ENCODE peak calls at places on chromosomes 2 and 18, in four cellular contexts. G is fibroblast of the aortic adventitia; C is CD4-positive, alpha-beta T cell; U is pancreas. H is an unnamed sample.

GRCh38 chr2:215752436-215752835 is 260.9 kb downstream of the MREG start:
- DNase-seq in C (no peak), G (no peak), U (no peak), H (no peak)

GRCh38 chr18:9863282-9863681 is 22.5 kb upstream of the TXNDC2 start:
- DNase-seq in C (no peak), U (no peak), G (no peak), H (no peak)

GRCh38 chr18:45521151-45521550 is 94.1 kb upstream of the SLC14A2 start:
- DNase-seq in G (peak), U (no peak), C (no peak), H (no peak)

GRCh38 chr2:229235136-229235914 is 35.8 kb downstream of the PID1 start:
- DNase-seq in C (no peak), G (peak), U (no peak), H (no peak)

GRCh38 chr2:133369896-133370295 is 198.4 kb downstream of the NCKAP5 start:
- DNase-seq in U (no peak), C (no peak), G (no peak), H (no peak)

GRCh38 chr18:12939161-12939560 is 8.7 kb upstream of the SEH1L start:
- DNase-seq in G (no peak), U (no peak), C (no peak), H (no peak)

GRCh38 chr2:586518-587370 is 90.5 kb downstream of the TMEM18 start:
- DNase-seq in G (no peak), C (no peak), U (no peak), H (no peak)

GRCh38 chr2:160486341-160486740 is 7.3 kb downstream of the RBMS1 start:
- DNase-seq in G (peak), U (no peak), C (no peak), H (no peak)

GRCh38 chr2:131105156-131105949 is at the start of gene PLEKHB2:
- DNase-seq in G (peak), C (peak), U (peak), H (peak)

GRCh38 chr18:80246656-80247402 is 485 bp downstream of the PARD6G start:
- DNase-seq in C (no peak), U (peak), G (no peak), H (no peak)

GRCh38 chr2:53210538-53210937 is 557.1 kb upstream of the CHAC2 start:
- DNase-seq in G (no peak), U (no peak), C (no peak), H (no peak)

GRCh38 chr2:188629890-188630483 is 338.3 kb downstream of the GULP1 start:
- DNase-seq in C (no peak), U (no peak), G (peak), H (no peak)

GRCh38 chr18:6994719-6995430 is 122.7 kb downstream of the LAMA1 start:
- DNase-seq in U (no peak), G (no peak), C (no peak), H (no peak)

GRCh38 chr2:9908639-9909038 is 42.9 kb upstream of the GRHL1 start:
- DNase-seq in C (no peak), U (no peak), G (no peak), H (no peak)

GRCh38 chr2:217520361-217521010 is 482.3 kb downstream of the TNS1 start:
- DNase-seq in U (no peak), G (peak), C (no peak), H (no peak)

GRCh38 chr2:45406626-45407025 is 204.4 kb downstream of the SRBD1 start:
- DNase-seq in G (peak), C (no peak), U (no peak), H (no peak)

GRCh38 chr2:58870704-58871103 is 629.6 kb upstream of the FANCL start:
- DNase-seq in C (no peak), U (no peak), G (no peak), H (no peak)

GRCh38 chr2:120451334-120451733 is 105.4 kb downstream of the INHBB start:
- DNase-seq in G (no peak), C (no peak), U (no peak), H (no peak)

GRCh38 chr2:202084265-202084664 is 11.2 kb downstream of the KIAA2012 start:
- DNase-seq in C (no peak), U (no peak), G (no peak), H (no peak)

GRCh38 chr18:10565835-10566234 is 40.0 kb downstream of the NAPG start:
- DNase-seq in G (no peak), C (no peak), U (no peak), H (no peak)

GRCh38 chr18:9854801-9855676 is 30.7 kb upstream of the TXNDC2 start:
- DNase-seq in U (no peak), G (no peak), C (no peak), H (no peak)

GRCh38 chr2:165725421-165725820 is 68.6 kb downstream of the GALNT3 start:
- DNase-seq in G (peak), C (no peak), U (no peak), H (no peak)

GRCh38 chr2:31386172-31386571 is 28.4 kb downstream of the XDH start:
- DNase-seq in C (no peak), G (no peak), U (no peak), H (no peak)

GRCh38 chr2:215753808-215754207 is 259.5 kb downstream of the MREG start:
- DNase-seq in G (no peak), U (no peak), C (no peak), H (no peak)

GRCh38 chr2:13135856-13136255 is 419.1 kb downstream of the TRIB2 start:
- DNase-seq in C (no peak), U (no peak), G (no peak), H (no peak)

GRCh38 chr2:13137679-13138078 is 420.9 kb downstream of the TRIB2 start:
- DNase-seq in G (no peak), U (no peak), C (no peak), H (no peak)

GRCh38 chr2:13135369-13135768 is 418.6 kb downstream of the TRIB2 start:
- DNase-seq in G (no peak), U (no peak), C (no peak), H (no peak)

GRCh38 chr2:13141315-13141714 is 424.6 kb downstream of the TRIB2 start:
- DNase-seq in U (no peak), G (no peak), C (no peak), H (no peak)
- TF ChIP-seq CTCF in U (no peak), G (no peak), C (no peak), H (no peak)

GRCh38 chr2:35114765-35115164 is 1240.8 kb upstream of the CRIM1 start:
- DNase-seq in U (no peak), C (no peak), G (no peak), H (no peak)
- TF ChIP-seq CTCF in U (no peak), C (no peak), G (no peak), H (peak)

DNA sequence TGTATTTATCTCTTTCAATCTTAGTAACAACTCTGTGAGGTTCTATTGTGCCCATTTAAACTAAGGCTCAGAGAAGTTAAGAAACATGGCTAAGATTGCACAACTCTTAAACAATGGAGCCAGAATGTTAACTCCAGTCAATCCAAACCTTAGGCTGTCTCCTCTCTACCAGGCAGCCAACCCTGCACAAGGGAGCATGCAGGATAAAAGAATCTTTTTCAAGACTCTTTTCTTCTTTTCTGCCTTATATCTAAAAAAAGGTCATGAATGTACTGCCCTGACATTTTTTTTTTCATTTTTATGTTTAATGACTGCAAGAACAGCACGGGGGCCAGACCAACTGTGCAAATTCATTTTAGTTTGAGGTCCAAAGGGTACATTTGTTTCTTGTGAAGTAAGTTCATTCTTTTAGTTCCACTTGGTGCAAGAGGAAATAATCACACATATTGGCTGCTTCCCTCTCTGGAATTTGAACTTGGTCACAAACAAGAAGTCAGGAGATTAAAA is 96.1 kb upstream of the RIOK3 start:
- DNase-seq in C (no peak), G (peak), U (no peak), H (no peak)
- TF ChIP-seq CTCF in C (no peak), G (no peak), U (no peak), H (no peak)

GRCh38 chr2:20223345-20224190 is 1.4 kb downstream of the SDC1 start:
- DNase-seq in C (no peak), U (peak), G (peak), H (no peak)

GRCh38 chr2:20224716-20225293 is at the start of gene SDC1:
- DNase-seq in U (peak), C (no peak), G (peak), H (peak)

GRCh38 chr2:20226152-20226545 is 1.2 kb upstream of the SDC1 start:
- DNase-seq in G (no peak), U (no peak), C (no peak), H (no peak)

GRCh38 chr2:20224191-20224715 is 677 bp downstream of the SDC1 start:
- DNase-seq in G (no peak), C (no peak), U (no peak), H (no peak)

GRCh38 chr2:20225294-20226151 is 593 bp upstream of the SDC1 start:
- DNase-seq in U (peak), G (peak), C (no peak), H (no peak)
- TF ChIP-seq CTCF in U (peak), G (peak), C (no peak), H (peak)

GRCh38 chr2:72917138-72917874 is at the start of gene EMX1:
- DNase-seq in U (peak), C (peak), G (no peak), H (no peak)

GRCh38 chr2:72915076-72915906 is 2.0 kb upstream of the EMX1 start:
- DNase-seq in G (no peak), U (no peak), C (no peak), H (no peak)

GRCh38 chr2:72914226-72915075 is 2.9 kb upstream of the EMX1 start:
- DNase-seq in G (no peak), C (no peak), U (no peak), H (no peak)

GRCh38 chr2:72916743-72917137 is 579 bp upstream of the EMX1 start:
- DNase-seq in U (no peak), C (no peak), G (no peak), H (no peak)

DNA sequence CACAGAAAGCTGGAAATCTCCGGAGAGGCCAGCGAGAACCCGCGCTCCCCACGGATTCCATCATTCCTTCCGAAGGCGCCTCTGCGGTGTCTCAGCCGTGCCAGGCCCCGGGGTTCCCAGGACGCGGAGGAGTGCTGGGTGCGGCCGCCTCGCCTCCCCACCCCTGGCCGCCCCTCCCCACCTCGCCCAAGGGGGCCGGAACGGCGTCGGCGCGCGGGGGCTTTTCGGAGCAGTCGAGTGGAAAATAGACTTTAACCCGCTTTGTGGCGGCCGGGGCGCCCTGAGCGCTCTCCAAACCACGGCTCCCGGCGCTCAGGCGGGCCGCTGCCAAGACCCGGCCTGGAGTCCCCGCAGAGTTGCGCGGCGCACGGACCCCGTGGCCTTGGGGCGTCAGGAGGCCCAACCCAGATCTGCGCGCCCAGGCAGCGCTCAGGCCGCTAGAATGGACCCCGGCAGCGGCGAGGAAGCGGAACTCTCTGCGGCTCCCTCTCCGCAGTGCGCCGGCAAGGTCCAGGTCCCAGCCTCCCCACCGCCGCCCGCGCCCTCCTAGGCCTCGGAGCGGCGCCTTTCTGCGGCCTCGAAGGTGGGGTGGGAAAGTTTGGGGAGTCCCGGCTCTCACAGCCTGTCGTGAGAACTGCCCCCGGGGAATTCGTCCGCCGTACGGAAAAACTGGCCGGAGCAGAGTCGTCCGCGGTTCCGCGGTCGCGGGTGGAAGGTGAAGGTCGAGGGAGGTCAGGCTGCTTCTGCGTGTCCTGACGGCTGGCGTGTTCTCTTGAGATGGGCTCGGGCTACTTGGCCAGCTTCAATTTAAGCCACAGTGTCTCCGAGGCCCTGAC is 1.2 kb upstream of the EMX1 start:
- DNase-seq in G (no peak), U (peak), C (no peak), H (no peak)
- TF ChIP-seq CTCF in G (no peak), U (no peak), C (no peak), H (no peak)

GRCh38 chr2:47048801-47049480 is 106.2 kb downstream of the STPG4 start:
- DNase-seq in C (no peak), U (no peak), G (no peak), H (peak)
- TF ChIP-seq CTCF in C (no peak), U (no peak), G (no peak), H (no peak)

GRCh38 chr2:101473911-101474751 is 781 bp downstream of the RFX8 start:
- DNase-seq in G (peak), U (peak), C (peak), H (peak)
- TF ChIP-seq CTCF in G (no peak), U (no peak), C (no peak), H (no peak)

DNA sequence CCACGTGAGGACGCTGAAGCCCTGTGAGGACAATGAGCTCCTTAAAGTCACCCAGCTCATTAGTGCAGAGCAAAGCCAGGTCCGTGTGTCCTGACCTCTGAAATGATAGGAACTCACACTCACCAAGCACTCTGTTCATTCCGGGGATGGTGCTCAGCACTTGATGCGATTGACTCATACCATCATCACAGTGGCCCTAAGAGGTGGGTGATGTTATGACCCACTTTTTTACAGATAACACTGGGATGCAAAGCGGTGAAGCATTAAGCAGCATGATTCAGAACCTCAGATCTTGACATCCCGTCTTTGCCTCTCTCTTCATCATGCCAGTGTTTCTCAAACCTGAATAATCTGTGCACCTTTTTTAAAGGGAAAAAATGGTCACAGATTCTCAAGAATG is 234.8 kb downstream of the ALPK2 start:
- DNase-seq in U (no peak), G (peak), C (no peak), H (no peak)
- TF ChIP-seq CTCF in U (no peak), G (no peak), C (no peak), H (no peak)

H was measured in heart right ventricle.